ENCODE peak calls at places on chromosomes 1 and 21, in four cellular contexts. K is NCI-H226; L is MCF 10A; Q is effector CD4-positive, alpha-beta T cell. N is an unnamed sample.
A peak's percentile ranks its signal among the peaks of the same experiment; 100 is the strongest.

GRCh38 chr1:195019385-195019784 is 1588.9 kb downstream of the KCNT2 start:
- DNase-seq in K (no peak), L (no peak), Q (no peak), N (no peak)

GRCh38 chr1:113396585-113396984 is 6.3 kb downstream of the MAGI3 start:
- DNase-seq in K (peak; percentile 91), L (peak; percentile 90), Q (no peak), N (no peak)

GRCh38 chr1:207755846-207756692 is 4.2 kb downstream of the CD46 start:
- DNase-seq in K (no peak), L (peak; percentile 26), Q (no peak), N (no peak)

GRCh38 chr1:153485880-153486279 is 25.4 kb upstream of the S100A7 start:
- DNase-seq in K (no peak), L (peak; percentile 61), Q (no peak), N (no peak)

GRCh38 chr21:45299864-45300785 is 12.4 kb upstream of the POFUT2 start:
- DNase-seq in K (no peak), L (no peak), Q (no peak), N (peak; percentile 18)

GRCh38 chr1:70779571-70779970 is 268.0 kb downstream of the PTGER3 start:
- DNase-seq in K (no peak), L (no peak), Q (no peak), N (no peak)

GRCh38 chr1:34532113-34532512 is 222.7 kb upstream of the GJB5 start:
- DNase-seq in K (no peak), L (no peak), Q (no peak), N (no peak)

GRCh38 chr1:215040190-215040589 is 42.3 kb upstream of the KCNK2 start:
- DNase-seq in K (no peak), L (no peak), Q (no peak), N (no peak)

GRCh38 chr1:84505167-84506001 is 802 bp upstream of the SPATA1 start:
- DNase-seq in K (peak; percentile 43), L (peak; percentile 70), Q (no peak), N (peak; percentile 74)

GRCh38 chr1:244050835-244051444 is at the start of gene ZBTB18:
- DNase-seq in K (peak; percentile 40), L (peak; percentile 26), Q (no peak), N (peak; percentile 35)

GRCh38 chr1:224300346-224300745 is 29.6 kb downstream of the NVL start:
- DNase-seq in K (peak; percentile 42), L (peak; percentile 90), Q (no peak), N (no peak)

GRCh38 chr1:27868932-27869718 is 3.2 kb upstream of the THEMIS2 start:
- DNase-seq in K (no peak), L (no peak), Q (peak; percentile 53), N (peak; percentile 52)

GRCh38 chr1:58933599-58933926 is 149.7 kb upstream of the JUN start:
- DNase-seq in K (no peak), L (peak; percentile 34), Q (no peak), N (no peak)